ENCODE peak calls at places on chromosomes 12 and 14, in seven cellular contexts. K is SK-N-SH, O is GM12891, B is GM12878, F is HepG2, T is H1, Q is K562. J is an unnamed sample.

GRCh38 chr12:124506145-124506831 is 61.1 kb downstream of the NCOR2 start:
- DNase-seq in K (peak), O (no peak), B (no peak), F (no peak), T (no peak), Q (peak), J (no peak)

GRCh38 chr14:58823309-58823708 is 185.5 kb downstream of the DACT1 start:
- DNase-seq in K (no peak), O (no peak), B (no peak), F (no peak), T (no peak), Q (no peak), J (no peak)

GRCh38 chr14:24179294-24179960 is 7.5 kb downstream of the REC8 start:
- DNase-seq in K (no peak), O (no peak), B (no peak), F (no peak), T (no peak), Q (no peak), J (no peak)

GRCh38 chr12:124994435-124994975 is 1.1 kb downstream of the BRI3BP start:
- DNase-seq in K (no peak), O (no peak), B (no peak), F (no peak), T (no peak), Q (peak), J (no peak)

GRCh38 chr14:99601301-99601945 is 2.6 kb downstream of the CCDC85C start:
- DNase-seq in K (no peak), O (no peak), B (no peak), F (peak), T (no peak), Q (no peak), J (no peak)

GRCh38 chr14:72582582-72582981 is 311.3 kb downstream of the DPF3 start:
- DNase-seq in K (no peak), O (no peak), B (no peak), F (no peak), T (no peak), Q (no peak), J (no peak)

GRCh38 chr12:118830251-118830650 is 151.1 kb upstream of the SRRM4 start:
- DNase-seq in K (no peak), O (no peak), B (no peak), F (no peak), T (no peak), Q (no peak), J (no peak)

GRCh38 chr12:68956466-68956865 is 23.5 kb upstream of the CPM start:
- DNase-seq in K (no peak), O (no peak), B (no peak), F (no peak), T (no peak), Q (no peak), J (no peak)

GRCh38 chr14:63642229-63642611 is 549 bp upstream of the WDR89 start:
- DNase-seq in K (peak), O (peak), B (peak), F (peak), T (peak), Q (peak), J (peak)

GRCh38 chr12:4763549-4763948 is 43.3 kb downstream of the GALNT8 start:
- DNase-seq in K (peak), O (no peak), B (no peak), F (peak), T (peak), Q (peak), J (no peak)

GRCh38 chr12:129571901-129572494 is 331.8 kb downstream of the TMEM132D start:
- DNase-seq in K (no peak), O (no peak), B (no peak), F (no peak), T (no peak), Q (no peak), J (no peak)

GRCh38 chr12:80183939-80184338 is 84.6 kb downstream of the OTOGL start:
- DNase-seq in K (no peak), O (no peak), B (no peak), F (no peak), T (no peak), Q (no peak), J (no peak)

GRCh38 chr12:75852143-75852542 is 179.4 kb downstream of the PHLDA1 start:
- DNase-seq in K (no peak), O (no peak), B (no peak), F (no peak), T (no peak), Q (no peak), J (no peak)

GRCh38 chr12:28622416-28622815 is 432.2 kb downstream of the CCDC91 start:
- DNase-seq in K (no peak), O (no peak), B (no peak), F (no peak), T (no peak), Q (no peak), J (no peak)

GRCh38 chr12:110728628-110729027 is 14.1 kb downstream of the PPP1CC start:
- DNase-seq in K (no peak), O (no peak), B (no peak), F (no peak), T (no peak), Q (no peak), J (no peak)

GRCh38 chr14:24315807-24316596 is 4.7 kb downstream of the LTB4R start:
- DNase-seq in K (peak), O (no peak), B (no peak), F (peak), T (no peak), Q (peak), J (no peak)

DNA sequence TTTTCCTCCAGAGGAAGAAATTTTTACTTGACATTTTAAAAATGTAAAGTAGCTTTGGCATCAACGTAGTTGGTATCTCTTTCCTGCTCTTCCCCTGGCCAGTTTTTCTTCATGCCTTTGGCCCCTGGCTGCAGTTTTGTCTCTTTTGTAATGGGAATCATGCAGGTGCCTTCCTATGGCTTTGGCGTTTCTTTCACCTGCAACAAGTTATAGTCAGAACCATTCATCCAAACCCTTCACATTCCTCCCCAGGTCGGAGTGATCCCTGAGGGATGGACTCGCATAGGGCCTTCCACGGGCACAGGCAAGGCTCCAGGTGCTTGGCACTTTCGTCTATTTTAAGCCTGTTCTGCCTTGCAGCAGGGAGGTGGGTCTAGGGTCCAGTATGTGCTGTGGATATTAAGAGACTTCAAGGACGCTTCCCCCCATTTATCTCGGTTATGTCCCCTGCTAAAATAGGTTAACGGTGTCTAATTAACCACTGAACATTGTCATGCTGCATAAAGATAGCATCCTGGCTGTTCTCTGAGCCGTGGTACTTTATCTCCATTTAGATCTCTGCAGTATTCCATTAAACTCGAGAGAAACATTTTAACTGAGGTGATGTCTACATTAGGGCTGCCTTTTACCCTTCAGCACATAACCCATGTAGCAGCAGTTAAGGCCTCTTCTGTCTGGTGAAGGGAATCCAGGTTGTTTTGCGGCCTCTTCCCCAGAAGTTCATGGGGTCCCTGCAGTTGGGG is 66.3 kb downstream of the IFT43 start:
- DNase-seq in K (no peak), O (no peak), B (no peak), F (no peak), T (no peak), Q (no peak), J (no peak)
- TF ChIP-seq TAF1 in K (no peak), O (no peak), B (no peak), F (no peak), T (no peak), Q (no peak), J (no peak)

DNA sequence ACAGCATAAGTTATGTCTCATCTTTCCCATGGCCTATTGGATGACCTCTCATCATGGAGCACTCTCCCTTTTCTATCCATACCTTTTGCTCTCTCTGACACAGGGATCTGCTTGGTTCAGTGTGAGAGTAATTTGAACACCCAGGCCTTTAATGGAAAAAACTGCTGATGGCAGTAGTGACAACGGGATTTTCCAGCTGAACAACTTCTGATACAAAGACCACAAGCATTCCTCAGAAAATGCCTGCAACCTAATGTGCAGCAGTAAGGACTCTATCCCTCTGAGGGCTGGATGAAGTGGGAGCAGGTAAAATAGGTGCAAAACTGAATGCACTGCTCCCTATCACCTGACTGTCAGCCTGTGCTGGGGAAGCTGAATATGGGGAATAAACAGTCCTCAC is 51.0 kb downstream of the KANSL2 start:
- DNase-seq in K (no peak), O (no peak), B (no peak), F (no peak), T (no peak), Q (no peak), J (no peak)
- TF ChIP-seq TAF1 in K (no peak), O (no peak), B (no peak), F (no peak), T (no peak), Q (no peak), J (no peak)

DNA sequence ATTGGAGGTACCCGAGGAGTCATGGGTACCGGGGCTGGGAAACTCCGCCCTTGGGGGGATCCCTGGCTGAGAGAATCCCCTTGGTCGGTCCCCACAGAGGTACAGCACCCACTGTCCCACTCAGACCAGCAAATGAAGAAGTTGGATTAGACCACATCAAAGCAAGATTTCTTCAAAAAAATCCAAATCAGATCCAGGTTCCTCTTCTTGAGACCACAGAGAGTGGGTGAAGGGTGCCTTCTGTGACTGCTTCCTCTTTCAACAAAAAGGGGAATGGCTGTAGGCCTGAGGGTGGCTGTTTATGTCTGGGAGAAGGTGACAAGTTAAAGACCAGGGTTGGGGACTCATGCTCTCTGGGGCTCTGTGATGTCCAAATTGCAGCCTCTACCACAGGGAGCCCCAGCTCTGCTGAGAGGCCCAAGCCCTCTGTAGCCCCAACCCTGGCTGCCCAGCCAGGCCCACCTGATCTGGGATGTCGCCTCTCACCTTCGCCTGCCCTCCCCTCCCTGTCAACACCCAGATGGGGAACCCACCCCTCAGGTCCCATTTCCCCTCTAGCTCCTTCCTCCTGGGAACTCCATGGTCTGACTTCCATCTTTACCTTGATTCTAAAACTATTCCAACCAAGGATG is 50.9 kb downstream of the ZFP36L1 start:
- DNase-seq in K (no peak), O (peak), B (peak), F (no peak), T (no peak), Q (no peak), J (peak)
- TF ChIP-seq TAF1 in K (no peak), O (no peak), B (peak), F (no peak), T (no peak), Q (no peak), J (no peak)

DNA sequence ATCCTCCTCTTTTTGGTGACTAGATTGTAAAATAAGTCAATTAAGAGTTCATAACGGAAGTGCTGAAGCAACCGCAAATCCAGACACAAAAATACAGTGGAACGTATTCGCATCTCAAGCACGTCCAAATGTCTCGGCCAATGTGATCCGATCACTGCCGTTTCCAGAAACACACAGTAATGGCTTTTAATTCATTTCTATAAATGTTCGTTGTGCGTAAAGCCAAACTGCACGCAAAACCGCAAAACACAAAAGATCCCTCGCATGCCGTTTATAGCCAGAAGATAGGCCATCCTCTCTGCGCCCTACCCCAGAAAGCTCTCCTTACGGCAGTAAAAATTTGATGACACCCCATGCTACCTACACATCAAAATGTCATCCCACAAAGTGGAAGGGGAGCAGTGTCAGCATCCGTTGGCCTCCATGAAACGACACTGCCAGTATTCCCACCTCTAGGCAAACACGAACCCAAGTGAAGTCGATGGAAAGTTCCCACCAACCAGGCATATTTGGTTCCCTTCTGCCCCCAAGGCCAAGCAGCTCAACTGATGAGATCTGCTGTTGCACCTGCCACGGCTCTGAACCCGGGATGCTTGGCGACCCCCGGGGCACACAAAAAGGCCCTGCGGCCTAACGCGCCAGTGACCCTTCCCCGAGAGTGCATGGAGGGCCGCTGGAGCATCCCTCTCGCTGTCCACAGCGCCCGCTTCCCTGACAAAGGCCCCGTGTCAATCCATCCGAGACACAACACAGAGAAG is 1.4 kb downstream of the HECTD4 start:
- DNase-seq in K (peak), O (no peak), B (no peak), F (no peak), T (no peak), Q (peak), J (no peak)
- TF ChIP-seq TAF1 in K (no peak), O (no peak), B (no peak), F (no peak), T (no peak), Q (no peak), J (no peak)

DNA sequence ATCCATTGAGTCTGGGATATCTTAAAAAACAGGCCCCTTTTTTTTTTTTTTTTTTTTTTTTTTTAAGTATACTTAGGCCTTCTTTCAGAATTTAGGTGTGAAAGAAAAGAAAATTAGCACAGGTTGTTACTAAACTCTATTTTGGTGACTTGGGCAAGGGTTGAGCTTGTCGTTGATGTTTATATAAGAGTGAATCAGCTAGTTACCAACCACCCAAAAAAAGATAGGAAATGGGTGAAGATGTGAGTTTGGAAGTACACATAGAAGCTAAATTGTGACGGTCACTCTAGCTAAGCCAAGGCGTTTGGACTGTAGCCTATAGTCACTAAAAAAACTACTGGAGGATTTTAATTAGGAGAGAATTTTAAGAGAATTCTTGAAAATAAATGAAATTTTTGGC is 1247.2 kb downstream of the AACS start:
- DNase-seq in K (no peak), O (no peak), B (no peak), F (no peak), T (no peak), Q (no peak), J (no peak)
- TF ChIP-seq TAF1 in K (no peak), O (no peak), B (no peak), F (no peak), T (no peak), Q (no peak), J (no peak)

J was measured in GM12892.